ENCODE peak calls at places on chromosomes 2 and 18, in five cellular contexts. H, K, P, W and B are unnamed samples.

GRCh38 chr2:71578665-71579371 is 125.5 kb downstream of the DYSF start:
- DNase-seq in H (no peak), K (no peak), P (no peak), W (no peak), B (peak; percentile 7)

GRCh38 chr2:40128796-40129195 is 323.1 kb downstream of the SLC8A1 start:
- DNase-seq in H (no peak), K (no peak), P (no peak), W (no peak), B (peak; percentile 24)

GRCh38 chr2:36146765-36147164 is 208.8 kb upstream of the CRIM1 start:
- DNase-seq in H (no peak), K (no peak), P (no peak), W (no peak), B (no peak)

GRCh38 chr2:222033541-222033940 is 265.3 kb downstream of the PAX3 start:
- DNase-seq in H (no peak), K (peak; percentile 30), P (no peak), W (no peak), B (no peak)

GRCh38 chr2:122670932-122671331 is 915.5 kb downstream of the TSN start:
- DNase-seq in H (no peak), K (no peak), P (no peak), W (no peak), B (no peak)

GRCh38 chr2:173090973-173091660 is 15.5 kb downstream of the MAP3K20 start:
- DNase-seq in H (no peak), K (no peak), P (peak; percentile 34), W (no peak), B (no peak)

GRCh38 chr18:37717098-37717497 is 151.5 kb upstream of the CELF4 start:
- DNase-seq in H (no peak), K (no peak), P (no peak), W (no peak), B (no peak)

GRCh38 chr18:2313332-2313731 is 258.0 kb downstream of the METTL4 start:
- DNase-seq in H (no peak), K (no peak), P (no peak), W (no peak), B (no peak)

GRCh38 chr2:7203056-7203467 is 285.9 kb downstream of the RNF144A start:
- DNase-seq in H (peak; percentile 59), K (peak; percentile 63), P (peak; percentile 51), W (peak; percentile 25), B (peak; percentile 56)

GRCh38 chr2:70094171-70094977 is 7.1 kb downstream of the PCBP1 start:
- DNase-seq in H (no peak), K (no peak), P (no peak), W (no peak), B (peak; percentile 29)

GRCh38 chr2:136131961-136132839 is 14.3 kb upstream of the CXCR4 start:
- DNase-seq in H (no peak), K (no peak), P (no peak), W (no peak), B (no peak)

GRCh38 chr2:110157153-110157793 is 41.7 kb upstream of the MALL start:
- DNase-seq in H (peak; percentile 2), K (peak; percentile 69), P (no peak), W (peak; percentile 23), B (peak; percentile 77)

GRCh38 chr2:110755494-110756078 is 23.2 kb downstream of the ACOXL start:
- DNase-seq in H (no peak), K (peak; percentile 18), P (no peak), W (no peak), B (peak; percentile 16)

GRCh38 chr2:43251171-43251731 is 24.8 kb upstream of the ZFP36L2 start:
- DNase-seq in H (no peak), K (peak; percentile 69), P (no peak), W (no peak), B (peak; percentile 86)

GRCh38 chr2:29223851-29224692 is 108.9 kb downstream of the CLIP4 start:
- DNase-seq in H (no peak), K (peak; percentile 62), P (no peak), W (no peak), B (peak; percentile 55)

GRCh38 chr2:7572460-7572859 is 655.2 kb downstream of the RNF144A start:
- DNase-seq in H (no peak), K (no peak), P (no peak), W (no peak), B (no peak)

GRCh38 chr18:58662118-58662517 is 9.1 kb upstream of the MALT1 start:
- DNase-seq in H (no peak), K (no peak), P (no peak), W (no peak), B (no peak)

GRCh38 chr2:84234103-84234502 is 225.0 kb downstream of the SUCLG1 start:
- DNase-seq in H (no peak), K (no peak), P (no peak), W (no peak), B (no peak)

GRCh38 chr2:47050762-47051161 is 104.3 kb downstream of the STPG4 start:
- DNase-seq in H (no peak), K (no peak), P (no peak), W (no peak), B (no peak)

GRCh38 chr2:121664713-121665112 is 15.5 kb upstream of the CLASP1 start:
- DNase-seq in H (no peak), K (no peak), P (no peak), W (no peak), B (no peak)

GRCh38 chr2:64980192-64980591 is 9.0 kb upstream of the SLC1A4 start:
- DNase-seq in H (no peak), K (no peak), P (no peak), W (no peak), B (no peak)

GRCh38 chr2:224838335-224838734 is 122.2 kb upstream of the CCDC195 start:
- DNase-seq in H (no peak), K (no peak), P (no peak), W (no peak), B (peak; percentile 70)

GRCh38 chr2:40127147-40127546 is 324.7 kb downstream of the SLC8A1 start:
- DNase-seq in H (no peak), K (no peak), P (no peak), W (no peak), B (no peak)

GRCh38 chr18:48031011-48031480 is 100.6 kb upstream of the SMAD2 start:
- DNase-seq in H (peak; percentile 54), K (peak; percentile 45), P (peak; percentile 72), W (peak; percentile 62), B (peak; percentile 34)

GRCh38 chr18:8792688-8793316 is 87.4 kb downstream of the MTCL1 start:
- DNase-seq in H (no peak), K (no peak), P (no peak), W (no peak), B (no peak)

GRCh38 chr18:8797206-8797605 is 91.8 kb downstream of the MTCL1 start:
- DNase-seq in H (no peak), K (peak; percentile 52), P (no peak), W (no peak), B (peak; percentile 70)

GRCh38 chr18:8794133-8794986 is 89.0 kb downstream of the MTCL1 start:
- DNase-seq in H (no peak), K (no peak), P (no peak), W (no peak), B (peak; percentile 89)

GRCh38 chr18:8793445-8794132 is 88.2 kb downstream of the MTCL1 start:
- DNase-seq in H (no peak), K (no peak), P (no peak), W (no peak), B (no peak)

DNA sequence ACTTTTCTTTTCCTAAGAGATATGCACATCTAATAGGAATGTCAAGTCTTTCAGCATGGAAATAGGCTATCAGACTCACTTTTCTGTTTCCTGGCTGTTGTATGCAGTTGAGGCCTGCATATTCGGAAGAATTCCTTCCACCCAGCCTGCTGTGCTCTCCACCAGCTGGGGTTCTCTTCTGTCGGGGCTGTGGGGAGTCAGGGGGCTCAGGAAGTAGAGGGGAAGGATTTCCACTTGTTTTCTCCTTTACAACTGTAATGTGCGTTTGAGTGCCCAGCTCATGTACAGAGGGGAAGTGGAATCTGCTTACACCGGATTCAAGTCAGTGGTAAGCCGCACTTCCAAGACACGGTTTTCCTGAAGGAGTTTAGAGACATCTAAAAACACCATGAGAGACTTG is 90.2 kb downstream of the MTCL1 start:
- DNase-seq in H (no peak), K (no peak), P (no peak), W (no peak), B (no peak)
- H2BK5ac ChIP-seq in H (no peak overlapping the region), K (peak overlapping the region; percentile 93), P (no peak overlapping the region), W (no peak overlapping the region), B (peak overlapping the region; percentile 84)

DNA sequence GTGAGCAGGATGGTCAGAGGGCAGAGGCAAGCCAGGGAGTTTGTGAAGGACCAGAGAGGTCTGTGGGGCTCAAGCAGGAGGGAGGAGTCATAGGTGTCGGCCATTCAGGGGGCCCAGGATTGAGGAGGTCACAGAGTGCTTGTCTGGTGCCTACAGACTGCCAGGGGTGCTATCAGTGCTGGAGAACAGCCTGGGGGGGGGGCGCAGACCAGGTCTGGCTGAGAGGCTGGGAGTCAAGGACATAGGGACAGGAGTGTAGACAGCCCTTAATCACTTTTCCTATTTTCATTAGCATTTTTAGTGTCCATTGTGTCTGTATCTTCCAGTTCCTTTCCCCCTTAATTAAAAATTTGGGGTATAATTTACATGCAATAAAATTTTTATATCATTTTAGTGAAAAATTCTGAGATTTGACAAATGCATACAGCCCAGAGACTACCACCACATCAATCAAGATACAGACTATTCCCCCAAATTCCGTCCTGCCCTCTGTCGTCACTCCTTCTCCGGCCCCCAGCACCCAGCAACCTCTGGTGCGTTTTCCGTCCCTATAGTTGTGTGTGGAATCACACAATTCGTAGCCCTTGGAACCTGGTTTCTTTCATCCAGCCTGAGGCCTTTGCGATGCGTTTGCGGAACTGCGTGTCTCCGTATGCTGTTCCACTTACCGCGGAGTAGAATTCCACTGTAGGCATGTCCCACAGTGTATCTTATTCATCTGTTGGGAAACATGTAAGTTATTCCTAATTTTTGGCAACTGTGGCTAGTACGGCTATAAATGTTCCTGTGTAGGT is 6.2 kb downstream of the ZAP70 start:
- DNase-seq in H (no peak), K (no peak), P (no peak), W (no peak), B (no peak)
- H2BK5ac ChIP-seq in H (no peak overlapping the region), K (no peak overlapping the region), P (no peak overlapping the region), W (no peak overlapping the region), B (no peak overlapping the region)

GRCh38 chr2:217291259-217291658 is 431.4 kb upstream of the TNP1 start:
- DNase-seq in H (no peak), K (no peak), P (no peak), W (peak; percentile 18), B (no peak)

GRCh38 chr2:217289153-217289908 is 429.5 kb upstream of the TNP1 start:
- DNase-seq in H (peak; percentile 27), K (no peak), P (peak; percentile 43), W (no peak), B (peak; percentile 39)

GRCh38 chr2:217288472-217289063 is 428.7 kb upstream of the TNP1 start:
- DNase-seq in H (no peak), K (no peak), P (no peak), W (no peak), B (no peak)

GRCh38 chr2:217290467-217290866 is 430.6 kb upstream of the TNP1 start:
- DNase-seq in H (no peak), K (no peak), P (no peak), W (no peak), B (no peak)

DNA sequence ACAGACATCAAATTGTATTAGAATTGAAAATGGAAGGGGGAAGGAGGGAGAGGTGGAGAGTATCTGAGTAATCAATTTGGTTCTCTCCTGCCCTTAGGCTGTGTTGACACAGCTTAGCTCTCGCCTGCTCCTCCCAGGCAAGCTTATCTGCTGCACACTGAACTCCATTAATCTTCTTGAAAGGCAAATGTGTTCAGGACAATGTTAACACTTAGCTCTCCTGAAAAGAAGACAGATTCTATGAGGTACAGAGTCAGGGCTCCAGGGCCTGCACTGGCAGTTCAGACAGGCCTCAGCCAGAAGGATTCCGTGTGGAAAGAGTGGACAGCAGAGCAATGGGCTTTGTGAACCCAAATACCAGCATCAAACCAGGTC is 430.0 kb upstream of the TNP1 start:
- DNase-seq in H (peak; percentile 32), K (peak; percentile 64), P (no peak), W (no peak), B (peak; percentile 69)
- H2BK5ac ChIP-seq in H (no peak overlapping the region), K (no peak overlapping the region), P (no peak overlapping the region), W (no peak overlapping the region), B (peak overlapping the region; percentile 95)

GRCh38 chr2:128291844-128292598 is 26.6 kb downstream of the HS6ST1 start:
- DNase-seq in H (no peak), K (no peak), P (no peak), W (no peak), B (no peak)
- H2BK5ac ChIP-seq in H (peak overlapping the region; percentile 39), K (no peak overlapping the region), P (no peak overlapping the region), W (no peak overlapping the region), B (peak overlapping the region; percentile 3)